ENCODE peak calls at places on chromosomes 12 and 14, in four cellular contexts. One of them, this sample, is unnamed.

GRCh38 chr12:75944097-75944904 is 87.3 kb downstream of the PHLDA1 start:
- DNase-seq in HCT116: peak
- DNase-seq in activated CD4-positive, alpha-beta T cell treated with anti-CD3 and anti-CD28 coated beads, Interleukin-2, amount 10 ng/mL, durations not matched to agents 7 days and 5 days: peak
- DNase-seq in kidney: no peak
- DNase-seq in this sample: peak

GRCh38 chr12:123761841-123762714 is at the start of gene DNAH10:
- DNase-seq in HCT116: no peak
- DNase-seq in activated CD4-positive, alpha-beta T cell treated with anti-CD3 and anti-CD28 coated beads, Interleukin-2, amount 10 ng/mL, durations not matched to agents 7 days and 5 days: peak
- DNase-seq in kidney: peak
- DNase-seq in this sample: no peak

GRCh38 chr12:53805067-53805466 is 53.3 kb upstream of the CISTR start:
- DNase-seq in HCT116: no peak
- DNase-seq in activated CD4-positive, alpha-beta T cell treated with anti-CD3 and anti-CD28 coated beads, Interleukin-2, amount 10 ng/mL, durations not matched to agents 7 days and 5 days: no peak
- DNase-seq in kidney: no peak
- DNase-seq in this sample: no peak

GRCh38 chr14:24351517-24351916 is 11.7 kb upstream of the RIPK3 start:
- DNase-seq in HCT116: no peak
- DNase-seq in activated CD4-positive, alpha-beta T cell treated with anti-CD3 and anti-CD28 coated beads, Interleukin-2, amount 10 ng/mL, durations not matched to agents 7 days and 5 days: no peak
- DNase-seq in kidney: no peak
- DNase-seq in this sample: no peak

GRCh38 chr12:88579941-88580871 is at the start of gene KITLG:
- DNase-seq in HCT116: peak
- DNase-seq in activated CD4-positive, alpha-beta T cell treated with anti-CD3 and anti-CD28 coated beads, Interleukin-2, amount 10 ng/mL, durations not matched to agents 7 days and 5 days: peak
- DNase-seq in kidney: peak
- DNase-seq in this sample: peak

GRCh38 chr12:19306366-19306765 is 132.9 kb upstream of the AEBP2 start:
- DNase-seq in HCT116: no peak
- DNase-seq in activated CD4-positive, alpha-beta T cell treated with anti-CD3 and anti-CD28 coated beads, Interleukin-2, amount 10 ng/mL, durations not matched to agents 7 days and 5 days: no peak
- DNase-seq in kidney: no peak
- DNase-seq in this sample: no peak

GRCh38 chr14:101927859-101928258 is 36.5 kb upstream of the DYNC1H1 start:
- DNase-seq in HCT116: no peak
- DNase-seq in activated CD4-positive, alpha-beta T cell treated with anti-CD3 and anti-CD28 coated beads, Interleukin-2, amount 10 ng/mL, durations not matched to agents 7 days and 5 days: no peak
- DNase-seq in kidney: peak
- DNase-seq in this sample: no peak

GRCh38 chr12:122161682-122162081 is 12.3 kb downstream of the IL31 start:
- DNase-seq in HCT116: no peak
- DNase-seq in activated CD4-positive, alpha-beta T cell treated with anti-CD3 and anti-CD28 coated beads, Interleukin-2, amount 10 ng/mL, durations not matched to agents 7 days and 5 days: peak
- DNase-seq in kidney: no peak
- DNase-seq in this sample: no peak

GRCh38 chr14:50773632-50774541 is 57.1 kb downstream of the NIN start:
- DNase-seq in HCT116: no peak
- DNase-seq in activated CD4-positive, alpha-beta T cell treated with anti-CD3 and anti-CD28 coated beads, Interleukin-2, amount 10 ng/mL, durations not matched to agents 7 days and 5 days: peak
- DNase-seq in kidney: no peak
- DNase-seq in this sample: no peak

GRCh38 chr12:124525455-124525854 is 42.0 kb downstream of the NCOR2 start:
- DNase-seq in HCT116: no peak
- DNase-seq in activated CD4-positive, alpha-beta T cell treated with anti-CD3 and anti-CD28 coated beads, Interleukin-2, amount 10 ng/mL, durations not matched to agents 7 days and 5 days: no peak
- DNase-seq in kidney: peak
- DNase-seq in this sample: no peak

GRCh38 chr14:85205875-85206274 is 324.1 kb upstream of the FLRT2 start:
- DNase-seq in HCT116: no peak
- DNase-seq in activated CD4-positive, alpha-beta T cell treated with anti-CD3 and anti-CD28 coated beads, Interleukin-2, amount 10 ng/mL, durations not matched to agents 7 days and 5 days: no peak
- DNase-seq in kidney: no peak
- DNase-seq in this sample: no peak